ENCODE peak calls at places on chromosomes 6 and 20, in eight cellular contexts. P is GM12865; G is GM23248; W is retinal pigment epithelial cell; R is ovary; C is CD4-positive, CD25-positive, alpha-beta regulatory T cell; E is lower lobe of right lung; H is BE2C. J is an unnamed sample.

GRCh38 chr20:49566401-49566800 is 1.5 kb downstream of the PTGIS start:
- DNase-seq in R (no peak), E (no peak), P (no peak), G (peak), W (no peak), H (no peak), C (no peak), J (no peak)

GRCh38 chr6:57209030-57209429 is 13.1 kb downstream of the RAB23 start:
- DNase-seq in H (no peak), E (no peak), C (no peak), P (no peak), W (no peak), R (no peak), G (no peak), J (no peak)

GRCh38 chr6:125099211-125100017 is 54.2 kb upstream of the TPD52L1 start:
- DNase-seq in G (peak), H (peak), W (no peak), C (no peak), R (peak), P (peak), E (peak), J (no peak)

GRCh38 chr20:32965581-32966373 is 38.5 kb downstream of the SUN5 start:
- DNase-seq in E (no peak), C (peak), P (no peak), R (no peak), H (no peak), W (no peak), G (no peak), J (no peak)

GRCh38 chr6:87628881-87629280 is 38.9 kb downstream of the ORC3 start:
- DNase-seq in E (no peak), G (peak), C (no peak), R (no peak), H (no peak), W (peak), P (no peak), J (peak)

GRCh38 chr6:28542440-28543293 is 17.0 kb downstream of the GPX5 start:
- DNase-seq in E (peak), W (no peak), H (peak), R (peak), G (peak), C (peak), P (peak), J (peak)

GRCh38 chr6:142545147-142545546 is 243.3 kb downstream of the ADGRG6 start:
- DNase-seq in G (no peak), R (no peak), E (no peak), C (no peak), H (no peak), P (peak), W (no peak), J (no peak)

GRCh38 chr6:125201961-125202729 is 48.6 kb downstream of the TPD52L1 start:
- DNase-seq in W (peak), P (no peak), H (peak), G (peak), E (peak), R (peak), C (no peak), J (peak)

GRCh38 chr6:146359123-146359522 is 184.5 kb upstream of the RAB32 start:
- DNase-seq in E (no peak), R (no peak), P (no peak), C (no peak), H (no peak), W (no peak), G (peak), J (no peak)

GRCh38 chr6:130366011-130366963 is at the start of gene TMEM200A:
- DNase-seq in H (peak), W (no peak), R (peak), E (peak), G (peak), P (no peak), C (no peak), J (peak)

GRCh38 chr20:7627734-7628663 is 312.3 kb downstream of the HAO1 start:
- DNase-seq in G (peak), C (no peak), W (peak), H (no peak), R (no peak), P (no peak), E (no peak), J (peak)

GRCh38 chr6:90078513-90079289 is 184.4 kb downstream of the GJA10 start:
- DNase-seq in H (no peak), R (no peak), G (peak), C (no peak), E (no peak), W (no peak), P (no peak), J (no peak)

GRCh38 chr20:59780494-59781185 is 152.8 kb downstream of the SYCP2 start:
- DNase-seq in R (no peak), E (no peak), C (no peak), W (no peak), G (no peak), H (no peak), P (no peak), J (no peak)

GRCh38 chr6:57040011-57040410 is 6.5 kb upstream of the KIAA1586 start:
- DNase-seq in P (peak), G (peak), H (no peak), R (no peak), W (no peak), E (no peak), C (no peak), J (no peak)

GRCh38 chr20:25052255-25053206 is 5.4 kb downstream of the ACSS1 start:
- DNase-seq in G (peak), P (peak), E (no peak), H (no peak), R (no peak), C (no peak), W (no peak), J (peak)

GRCh38 chr20:19658137-19658536 is 99.9 kb upstream of the RIN2 start:
- DNase-seq in G (no peak), E (peak), H (no peak), R (no peak), P (peak), W (no peak), C (no peak), J (no peak)

GRCh38 chr20:24790746-24791283 is 158.3 kb upstream of the CST7 start:
- DNase-seq in R (no peak), E (peak), H (no peak), C (no peak), P (no peak), G (no peak), W (no peak), J (no peak)

GRCh38 chr20:32444474-32445220 is 86.5 kb downstream of the ASXL1 start:
- DNase-seq in G (no peak), E (no peak), R (no peak), W (no peak), P (no peak), C (no peak), H (no peak), J (no peak)

GRCh38 chr6:56714982-56715456 is 72.3 kb upstream of the DST start:
- DNase-seq in P (no peak), H (peak), C (no peak), G (peak), R (no peak), E (no peak), W (peak), J (peak)

GRCh38 chr6:106324726-106325335 is 729 bp downstream of the ATG5 start:
- DNase-seq in W (no peak), G (peak), H (no peak), R (no peak), E (no peak), C (no peak), P (no peak), J (peak)

GRCh38 chr6:52976591-52977035 is 18.5 kb downstream of the GSTA4 start:
- DNase-seq in W (no peak), E (peak), R (no peak), H (no peak), G (no peak), P (no peak), C (no peak), J (no peak)

GRCh38 chr20:56626367-56627121 is 2.6 kb upstream of the TFAP2C start:
- DNase-seq in E (no peak), W (no peak), G (peak), H (peak), P (no peak), R (no peak), C (no peak), J (no peak)

GRCh38 chr6:14365393-14365792 is 247.8 kb downstream of the CD83 start:
- DNase-seq in W (no peak), R (no peak), C (no peak), H (no peak), E (no peak), P (no peak), G (peak), J (peak)

GRCh38 chr20:16129411-16129810 is 443.8 kb downstream of the KIF16B start:
- DNase-seq in E (no peak), G (no peak), C (no peak), R (no peak), P (no peak), H (no peak), W (no peak), J (no peak)

GRCh38 chr6:150981095-150981494 is 115.6 kb downstream of the MTHFD1L start:
- DNase-seq in P (peak), R (no peak), H (no peak), E (no peak), W (no peak), G (no peak), C (no peak), J (no peak)

GRCh38 chr6:69780585-69781178 is 16.1 kb downstream of the LMBRD1 start:
- DNase-seq in W (no peak), E (no peak), C (no peak), P (no peak), G (peak), R (no peak), H (no peak), J (no peak)

GRCh38 chr20:61842011-61842410 is 223.7 kb downstream of the TAF4 start:
- DNase-seq in H (no peak), C (no peak), P (no peak), W (no peak), G (peak), R (peak), E (peak), J (no peak)

GRCh38 chr20:38604873-38605303 is 3.3 kb downstream of the ARHGAP40 start:
- DNase-seq in E (no peak), H (no peak), G (peak), P (no peak), R (no peak), C (no peak), W (peak), J (no peak)

GRCh38 chr6:36340671-36341454 is 4.2 kb upstream of the BNIP5 start:
- DNase-seq in C (peak), R (peak), H (peak), E (peak), G (peak), W (no peak), P (peak), J (peak)

GRCh38 chr6:136084403-136084802 is 165.7 kb downstream of the MTFR2 start:
- DNase-seq in W (no peak), E (no peak), C (no peak), P (no peak), G (peak), R (no peak), H (no peak), J (no peak)

GRCh38 chr20:53866787-53867740 is 203.3 kb downstream of the BCAS1 start:
- DNase-seq in C (peak), E (no peak), W (no peak), H (no peak), R (no peak), P (peak), G (peak), J (peak)

GRCh38 chr6:105993341-105993740 is 92.8 kb upstream of the PRDM1 start:
- DNase-seq in C (no peak), G (no peak), R (no peak), H (no peak), W (no peak), P (peak), E (no peak), J (no peak)

GRCh38 chr6:42937548-42938427 is 8.5 kb downstream of the CNPY3 start:
- DNase-seq in C (no peak), G (peak), P (no peak), E (no peak), H (no peak), R (no peak), W (no peak), J (no peak)

GRCh38 chr6:41543087-41543486 is 3.1 kb upstream of the FOXP4 start:
- DNase-seq in R (no peak), P (no peak), H (no peak), G (no peak), W (no peak), E (no peak), C (no peak), J (no peak)

GRCh38 chr6:124482071-124482491 is 480.2 kb upstream of the RNF217 start:
- DNase-seq in G (no peak), H (no peak), E (no peak), C (no peak), W (peak), R (no peak), P (no peak), J (no peak)

GRCh38 chr6:148203281-148203925 is 139.2 kb upstream of the SASH1 start:
- DNase-seq in W (no peak), R (no peak), G (peak), P (no peak), E (no peak), H (no peak), C (no peak), J (no peak)

GRCh38 chr6:154606457-154606856 is 96.0 kb upstream of the CNKSR3 start:
- DNase-seq in H (no peak), R (no peak), P (peak), G (no peak), E (no peak), W (no peak), C (peak), J (no peak)

GRCh38 chr6:3518356-3518841 is 61.5 kb upstream of the SLC22A23 start:
- DNase-seq in H (peak), R (no peak), C (no peak), G (peak), P (no peak), W (no peak), E (no peak), J (peak)

GRCh38 chr20:4721719-4722118 is at the start of gene PRND:
- DNase-seq in H (no peak), R (no peak), W (no peak), P (no peak), G (no peak), C (no peak), E (no peak), J (no peak)
- H3K4me3 ChIP-seq in H (no peak), R (no peak), W (no peak), P (no peak), G (no peak), C (no peak), E (no peak), J (no peak)

DNA sequence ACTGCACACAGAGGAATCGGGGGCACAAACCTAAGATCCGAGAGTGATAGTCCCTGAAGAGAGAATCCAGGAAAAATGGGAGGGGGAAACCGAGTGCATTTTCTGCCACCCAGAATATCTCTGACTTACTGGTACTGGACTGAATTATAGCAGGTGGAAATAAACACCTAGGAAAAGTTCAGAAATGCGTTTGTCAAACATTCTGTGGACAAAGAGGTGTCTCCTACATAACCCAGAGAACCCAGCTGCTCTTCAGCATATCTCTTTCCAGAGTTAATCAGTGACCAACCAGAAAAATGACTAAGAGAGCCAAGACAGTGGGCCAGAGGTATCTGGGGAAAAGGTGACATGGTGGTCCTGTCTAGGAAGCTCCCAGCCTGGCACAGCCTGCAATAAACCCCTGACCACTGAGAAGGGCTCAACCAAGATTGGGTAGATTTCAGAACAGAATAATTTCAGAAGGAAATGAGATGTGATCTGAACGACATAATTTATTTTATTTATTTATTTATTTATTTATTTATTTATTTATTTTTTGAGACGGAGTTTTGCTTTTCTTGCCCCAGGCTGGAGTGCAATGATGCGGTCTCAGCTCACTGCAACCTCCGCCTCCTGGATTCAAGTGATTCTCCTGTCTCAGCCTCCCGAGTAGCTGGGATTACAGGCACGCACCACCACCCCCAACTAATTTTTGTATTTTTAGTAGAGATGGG is 6.0 kb upstream of the VNN1 start:
- DNase-seq in C (no peak), G (no peak), E (no peak), H (no peak), P (no peak), W (no peak), R (no peak), J (no peak)
- H3K4me3 ChIP-seq in C (no peak), G (no peak), E (no peak), H (no peak), P (no peak), W (no peak), R (no peak), J (no peak)

GRCh38 chr6:137754366-137754765 is 112.7 kb upstream of the TNFAIP3 start:
- DNase-seq in R (no peak), W (no peak), H (no peak), E (no peak), G (no peak), P (peak), C (no peak), J (no peak)
- H3K4me3 ChIP-seq in R (no peak), W (no peak), H (no peak), E (no peak), G (no peak), P (no peak), C (no peak), J (no peak)

GRCh38 chr6:116229287-116229913 is 24.5 kb downstream of the TSPYL4 start:
- DNase-seq in P (peak), G (peak), C (no peak), R (peak), E (no peak), W (peak), H (peak), J (peak)
- H3K4me3 ChIP-seq in P (no peak), G (peak), C (no peak), R (no peak), E (no peak), W (peak), H (peak), J (peak)

GRCh38 chr6:96521625-96522468 is at the start of gene UFL1:
- DNase-seq in G (peak), H (peak), E (peak), P (peak), R (peak), W (peak), C (peak), J (peak)
- H3K4me3 ChIP-seq in G (peak), H (peak), E (peak), P (peak), R (peak), W (peak), C (peak), J (peak)

DNA sequence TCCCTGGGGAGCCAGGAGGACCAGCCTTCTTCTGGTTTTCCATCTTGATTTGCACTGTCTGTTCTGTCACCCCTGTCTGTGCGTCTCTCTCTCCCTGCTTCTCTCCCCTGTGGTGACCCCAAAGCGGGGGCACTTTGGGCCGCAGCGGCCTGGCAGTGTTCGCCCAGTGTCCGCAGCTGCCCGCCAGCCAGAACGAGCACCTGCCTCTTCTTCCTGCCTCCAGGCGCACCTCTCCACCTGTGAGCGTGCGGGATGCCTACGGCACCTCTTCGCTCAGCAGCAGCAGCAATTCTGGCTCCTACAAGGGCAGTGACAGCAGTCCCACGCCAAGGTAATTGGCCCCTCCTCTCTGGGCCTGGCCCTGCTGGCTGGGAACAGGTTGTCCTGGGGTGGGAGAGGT is 30.8 kb downstream of the SNPH start:
- DNase-seq in R (no peak), G (no peak), C (no peak), H (no peak), W (no peak), E (no peak), P (no peak), J (no peak)
- H3K4me3 ChIP-seq in R (no peak), G (no peak), C (no peak), H (no peak), W (no peak), E (no peak), P (no peak), J (no peak)

GRCh38 chr6:11729083-11729482 is 49.5 kb downstream of the ADTRP start:
- DNase-seq in R (no peak), P (no peak), H (no peak), C (peak), E (no peak), W (no peak), G (no peak), J (no peak)

GRCh38 chr6:11730645-11731044 is 48.0 kb downstream of the ADTRP start:
- DNase-seq in R (no peak), C (peak), E (no peak), G (no peak), W (no peak), H (no peak), P (peak), J (no peak)

GRCh38 chr6:11734861-11735652 is 43.5 kb downstream of the ADTRP start:
- DNase-seq in E (no peak), P (peak), C (no peak), W (no peak), G (no peak), R (no peak), H (no peak), J (no peak)

GRCh38 chr6:11731423-11731822 is 47.2 kb downstream of the ADTRP start:
- DNase-seq in W (no peak), H (no peak), P (no peak), C (no peak), E (no peak), G (peak), R (no peak), J (no peak)

DNA sequence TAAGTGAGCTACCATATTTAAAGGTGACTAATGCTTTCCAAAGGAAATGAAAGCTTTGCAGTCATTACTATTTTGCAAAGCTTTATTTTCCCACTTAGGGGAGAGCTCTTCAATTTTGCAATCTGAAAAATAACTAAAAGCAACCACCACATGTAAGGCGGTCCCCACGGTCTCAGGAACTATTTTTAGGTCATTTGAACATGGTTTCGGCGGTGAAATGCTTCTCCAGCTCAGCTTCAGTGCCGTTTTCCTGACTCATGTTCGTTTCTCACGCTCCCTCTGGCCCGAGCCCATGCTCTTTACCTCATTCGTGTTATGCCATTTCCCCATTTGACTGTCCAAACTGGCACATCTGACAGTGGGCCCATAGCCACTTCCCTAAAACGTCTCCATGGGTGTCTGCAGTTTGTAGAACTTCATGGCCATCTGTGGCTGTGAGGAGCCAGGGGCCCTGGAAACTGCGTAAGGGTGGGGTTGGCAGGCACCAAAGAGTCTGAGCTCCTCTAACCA is 46.5 kb downstream of the ADTRP start:
- DNase-seq in C (no peak), P (peak), R (no peak), G (peak), H (no peak), E (peak), W (no peak), J (peak)
- H3K4me3 ChIP-seq in C (peak), P (peak), R (no peak), G (peak), H (no peak), E (no peak), W (no peak), J (no peak)

GRCh38 chr6:167937301-167937700 is 60.2 kb upstream of the KIF25 start:
- DNase-seq in R (no peak), H (no peak), W (no peak), G (no peak), C (no peak), P (no peak), E (no peak), J (no peak)
- H3K4me3 ChIP-seq in R (no peak), H (no peak), W (no peak), G (no peak), C (no peak), P (no peak), E (no peak), J (no peak)

DNA sequence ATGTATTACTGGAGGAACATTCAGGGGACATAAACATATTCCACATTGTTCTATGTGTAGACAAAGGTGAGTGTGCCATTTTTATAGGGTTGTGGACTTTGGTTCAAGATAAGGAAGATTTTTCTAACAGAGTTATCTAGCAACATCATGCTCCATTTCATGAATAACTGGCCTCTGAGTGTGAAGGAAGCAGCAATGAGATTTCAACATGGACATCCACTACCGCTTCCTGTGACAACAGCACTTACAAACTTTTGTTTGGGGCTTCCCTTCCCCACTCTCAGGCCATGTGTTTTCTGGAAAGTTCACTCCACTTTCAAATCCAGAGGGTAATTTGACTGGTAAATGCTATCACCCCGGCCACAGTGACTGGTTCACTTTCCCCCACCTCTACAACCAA is 38.1 kb upstream of the PROKR2 start:
- DNase-seq in E (no peak), G (no peak), P (no peak), R (no peak), H (no peak), C (no peak), W (no peak), J (no peak)
- H3K4me3 ChIP-seq in E (no peak), G (no peak), P (no peak), R (no peak), H (no peak), C (no peak), W (no peak), J (no peak)

J was measured in fibroblast of the aortic adventitia.